ENCODE peak calls at places on chromosomes 4 and X, in six cellular contexts. F is HuH-7, X is AG08395, S is GM04504, N is GM12878, T is ovary. C is an unnamed sample.

GRCh38 chr4:81747242-81747930 is 275.7 kb upstream of the RASGEF1B start:
- DNase-seq in X (no peak), S (no peak), N (no peak), F (no peak), T (no peak), C (no peak)

GRCh38 chr4:1406946-1407656 is 859 bp upstream of the NKX1-1 start:
- DNase-seq in F (no peak), S (no peak), X (no peak), N (no peak), T (no peak), C (no peak)

GRCh38 chr4:81460115-81460836 is 11.4 kb downstream of the RASGEF1B start:
- DNase-seq in T (no peak), N (no peak), F (no peak), X (no peak), S (no peak), C (no peak)

GRCh38 chr4:41268024-41268423 is 11.3 kb downstream of the UCHL1 start:
- DNase-seq in N (no peak), T (no peak), S (no peak), X (no peak), F (no peak), C (peak; percentile 9)

GRCh38 chr4:40196724-40197281 is at the start of gene RHOH:
- DNase-seq in F (no peak), T (no peak), X (no peak), S (no peak), N (no peak), C (no peak)

GRCh38 chr4:147060171-147060931 is 114.7 kb upstream of the TTC29 start:
- DNase-seq in S (peak; percentile 58), T (no peak), F (no peak), X (peak; percentile 53), N (no peak), C (peak; percentile 93)

GRCh38 chr4:143771269-143771668 is 70.8 kb upstream of the FREM3 start:
- DNase-seq in N (no peak), X (no peak), F (no peak), S (no peak), T (no peak), C (no peak)

GRCh38 chrX:8784162-8784561 is 17.0 kb downstream of the FAM9A start:
- DNase-seq in X (no peak), F (no peak), N (no peak), S (no peak), T (no peak), C (no peak)

GRCh38 chr4:99506781-99507180 is 4.0 kb upstream of the C4orf17 start:
- DNase-seq in T (no peak), F (no peak), S (no peak), X (no peak), N (no peak), C (no peak)

GRCh38 chr4:113407409-113407808 is 354.1 kb downstream of the CAMK2D start:
- DNase-seq in F (no peak), S (no peak), N (no peak), X (no peak), T (no peak), C (no peak)

GRCh38 chr4:124079174-124079780 is 633.3 kb downstream of the ANKRD50 start:
- DNase-seq in N (no peak), X (peak; percentile 11), S (peak; percentile 45), T (no peak), F (no peak), C (peak; percentile 77)

GRCh38 chrX:17412692-17413091 is 37.7 kb downstream of the NHS start:
- DNase-seq in T (no peak), N (no peak), F (no peak), X (peak; percentile 44), S (peak; percentile 42), C (peak; percentile 81)

GRCh38 chr4:54937501-54937900 is 187.9 kb downstream of the KDR start:
- DNase-seq in T (no peak), F (no peak), S (no peak), X (no peak), N (no peak), C (no peak)

GRCh38 chr4:110033994-110034393 is 121.3 kb downstream of the EGF start:
- DNase-seq in F (no peak), N (peak; percentile 63), X (no peak), S (no peak), T (no peak), C (no peak)